ENCODE peak calls at places on chromosomes 16 and 17, in nine cellular contexts. D is mammary epithelial cell, V is mucosa of descending colon, Z is heart left ventricle, A is prostate gland, Q is right lobe of liver, Y is adrenal gland, N is A673, K is psoas muscle. T is an unnamed sample.

GRCh38 chr16:68287276-68288251 is 23.2 kb downstream of the SLC7A6OS start:
- DNase-seq in D (peak; percentile 80), V (no peak), Z (peak; percentile 90), A (no peak), Q (no peak), Y (peak; percentile 94), N (no peak), K (peak; percentile 96), T (peak; percentile 73)

GRCh38 chr16:86508947-86509758 is 1.2 kb upstream of the FOXF1 start:
- DNase-seq in D (peak; percentile 55), V (peak; percentile 63), Z (peak; percentile 44), A (no peak), Q (peak; percentile 57), Y (peak; percentile 26), N (peak; percentile 36), K (peak; percentile 57), T (peak; percentile 78)

GRCh38 chr16:15055141-15056053 is 477 bp downstream of the NTAN1 start:
- DNase-seq in D (peak; percentile 8), V (peak; percentile 87), Z (peak; percentile 60), A (no peak), Q (no peak), Y (peak; percentile 35), N (no peak), K (peak; percentile 82), T (peak; percentile 29)

GRCh38 chr17:81309140-81309858 is 14.2 kb upstream of the SLC38A10 start:
- DNase-seq in D (peak; percentile 12), V (peak; percentile 95), Z (peak; percentile 94), A (peak; percentile 53), Q (peak; percentile 95), Y (peak; percentile 92), N (no peak), K (peak; percentile 96), T (peak; percentile 47)

GRCh38 chr16:48546774-48547173 is 63.2 kb downstream of the N4BP1 start:
- DNase-seq in D (no peak), V (no peak), Z (no peak), A (no peak), Q (no peak), Y (no peak), N (no peak), K (no peak), T (no peak)

GRCh38 chr16:85424260-85425060 is 188.7 kb upstream of the GSE1 start:
- DNase-seq in D (no peak), V (peak; percentile 46), Z (peak; percentile 18), A (no peak), Q (peak; percentile 18), Y (no peak), N (no peak), K (peak; percentile 48), T (no peak)

GRCh38 chr17:31559647-31560501 is 168.4 kb downstream of the RAB11FIP4 start:
- DNase-seq in D (no peak), V (no peak), Z (peak; percentile 43), A (no peak), Q (peak; percentile 55), Y (no peak), N (no peak), K (peak; percentile 65), T (peak; percentile 13)

GRCh38 chr16:50398336-50398735 is 29.5 kb upstream of the BRD7 start:
- DNase-seq in D (no peak), V (no peak), Z (no peak), A (no peak), Q (no peak), Y (no peak), N (no peak), K (no peak), T (no peak)

DNA sequence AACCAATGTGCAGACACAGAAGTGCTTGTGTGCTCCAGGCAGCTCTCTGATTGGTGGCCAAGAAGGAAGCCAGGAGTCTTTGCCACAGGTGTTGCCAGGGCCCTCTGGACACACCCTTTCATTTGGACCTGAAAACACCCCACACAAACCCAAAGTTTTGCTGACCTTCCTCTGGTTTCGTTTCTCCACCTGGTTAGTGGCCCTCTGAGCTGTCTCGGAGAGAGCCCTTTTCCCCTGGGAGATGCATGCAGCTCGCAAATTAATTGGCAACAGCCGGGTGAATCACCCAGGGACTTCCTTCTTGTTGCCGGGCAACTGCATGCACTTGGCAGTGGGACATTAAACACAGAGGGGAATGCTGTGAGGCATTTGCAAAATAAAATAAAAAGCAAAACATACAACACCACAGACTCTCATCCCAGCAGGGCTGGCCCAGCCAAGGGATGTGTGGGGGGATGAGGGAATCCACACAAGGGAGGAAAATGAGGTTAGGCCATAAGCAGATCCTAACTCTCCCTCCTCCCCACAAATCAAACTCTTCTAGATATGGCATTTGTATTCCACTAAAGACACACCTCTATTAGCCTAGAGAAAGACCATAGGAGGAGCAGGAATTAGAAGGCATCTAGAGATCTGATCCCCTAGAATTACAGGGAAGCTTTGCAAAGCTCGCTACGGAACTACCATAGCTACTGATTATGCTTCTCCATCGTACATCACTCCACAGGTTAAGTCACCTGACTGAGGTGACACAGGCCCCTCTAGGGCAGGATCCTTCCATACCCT is 286.7 kb downstream of the SOX9 start:
- DNase-seq in D (peak; percentile 98), V (peak; percentile 76), Z (peak; percentile 67), A (peak; percentile 88), Q (no peak), Y (peak; percentile 77), N (peak; percentile 98), K (peak; percentile 64), T (peak; percentile 98)
- H3K4me3 ChIP-seq in D (no peak overlapping the region), V (no peak overlapping the region), Z (no peak overlapping the region), A (no peak overlapping the region), Q (no peak overlapping the region), Y (no peak overlapping the region), N (no peak overlapping the region), K (no peak overlapping the region), T (no peak overlapping the region)

GRCh38 chr17:82907797-82908261 is 68.0 kb upstream of the ZNF750 start:
- DNase-seq in D (no peak), V (peak; percentile 46), Z (no peak), A (no peak), Q (no peak), Y (no peak), N (no peak), K (no peak), T (no peak)

GRCh38 chr17:82910770-82911169 is 70.9 kb upstream of the ZNF750 start:
- DNase-seq in D (no peak), V (peak; percentile 29), Z (peak; percentile 21), A (no peak), Q (no peak), Y (no peak), N (no peak), K (no peak), T (no peak)

GRCh38 chr17:82911822-82912221 is 72.0 kb upstream of the ZNF750 start:
- DNase-seq in D (no peak), V (peak; percentile 47), Z (no peak), A (no peak), Q (no peak), Y (no peak), N (no peak), K (no peak), T (no peak)

GRCh38 chr17:82909322-82909904 is 69.6 kb upstream of the ZNF750 start:
- DNase-seq in D (no peak), V (peak; percentile 57), Z (no peak), A (no peak), Q (peak; percentile 17), Y (no peak), N (no peak), K (no peak), T (no peak)

DNA sequence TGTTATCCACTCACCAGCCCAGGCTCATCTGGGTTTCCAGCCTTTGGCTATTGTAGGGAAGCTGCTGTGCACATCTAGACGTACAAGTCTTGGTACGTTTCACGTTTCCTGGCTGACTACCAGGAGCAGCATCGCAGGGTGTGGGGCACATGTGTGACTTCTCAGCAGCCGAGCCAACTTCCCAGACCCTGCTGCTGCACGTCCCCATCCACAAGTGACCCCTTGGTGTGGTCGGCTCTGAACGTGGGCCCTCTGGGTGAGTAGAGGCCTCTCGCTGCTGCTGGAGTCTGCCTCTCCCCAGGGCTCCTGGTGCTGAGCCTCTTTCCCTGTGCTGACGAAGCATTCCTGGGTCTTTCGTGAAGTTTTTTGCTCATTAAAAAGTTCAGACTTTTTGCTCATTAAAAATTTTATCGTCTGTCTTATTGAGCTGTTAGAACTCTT is 70.2 kb upstream of the ZNF750 start:
- DNase-seq in D (no peak), V (peak; percentile 43), Z (no peak), A (no peak), Q (no peak), Y (no peak), N (no peak), K (peak; percentile 39), T (no peak)
- H3K4me3 ChIP-seq in D (no peak overlapping the region), V (no peak overlapping the region), Z (no peak overlapping the region), A (no peak overlapping the region), Q (no peak overlapping the region), Y (no peak overlapping the region), N (no peak overlapping the region), K (no peak overlapping the region), T (no peak overlapping the region)

DNA sequence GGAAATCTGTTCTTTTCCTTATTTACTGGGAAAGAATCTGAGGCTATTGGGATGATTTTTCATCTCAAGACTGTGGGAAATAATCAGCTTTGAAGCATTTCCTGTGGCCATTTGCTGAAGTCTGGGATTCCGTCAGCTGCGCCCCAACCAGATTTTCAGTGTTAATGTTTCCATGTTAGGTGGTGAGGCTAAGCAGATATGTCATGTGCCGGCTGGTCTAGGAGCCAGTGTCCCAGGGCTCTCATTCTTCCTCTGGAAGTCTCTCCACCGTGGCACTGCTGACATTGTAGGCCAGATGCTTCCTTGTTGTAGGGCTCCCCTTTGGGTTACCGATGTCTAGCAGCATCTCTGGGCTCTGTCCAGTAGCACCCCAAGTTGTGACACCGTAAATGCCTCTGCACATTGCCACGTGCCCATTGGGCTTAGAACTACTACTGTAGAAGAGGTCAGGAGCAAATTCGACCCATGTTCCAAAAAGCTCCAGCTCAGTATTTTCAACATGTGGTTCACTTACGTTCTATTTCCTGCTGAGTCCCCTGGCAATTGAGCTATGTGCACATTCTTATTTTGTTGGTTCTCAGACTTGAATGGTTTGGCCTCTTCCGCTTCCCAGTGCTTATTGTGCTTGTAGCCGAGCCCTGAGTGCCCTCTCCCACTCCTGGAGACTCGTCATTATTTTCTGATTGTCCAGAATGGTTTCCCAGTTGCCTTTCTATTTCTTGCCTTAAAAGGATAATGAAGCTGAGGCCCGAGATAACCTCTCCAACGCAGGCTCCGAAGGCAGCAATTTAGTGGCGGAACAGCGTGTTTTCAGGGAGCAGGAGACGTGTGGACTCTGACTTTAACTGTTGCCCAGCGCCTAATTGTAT is 82.2 kb downstream of the SPECC1 start:
- DNase-seq in D (no peak), V (no peak), Z (peak; percentile 58), A (no peak), Q (no peak), Y (no peak), N (no peak), K (no peak), T (peak; percentile 65)
- H3K4me3 ChIP-seq in D (no peak overlapping the region), V (no peak overlapping the region), Z (no peak overlapping the region), A (no peak overlapping the region), Q (no peak overlapping the region), Y (no peak overlapping the region), N (no peak overlapping the region), K (no peak overlapping the region), T (no peak overlapping the region)

GRCh38 chr17:50130778-50131317 is 888 bp upstream of the SAMD14 start:
- DNase-seq in D (no peak), V (no peak), Z (no peak), A (no peak), Q (no peak), Y (no peak), N (no peak), K (peak; percentile 59), T (no peak)

GRCh38 chr17:50129303-50129945 is 536 bp downstream of the SAMD14 start:
- DNase-seq in D (no peak), V (no peak), Z (no peak), A (no peak), Q (no peak), Y (no peak), N (peak; percentile 89), K (peak; percentile 76), T (peak; percentile 18)

GRCh38 chr17:50132104-50132794 is 2.3 kb upstream of the SAMD14 start:
- DNase-seq in D (no peak), V (no peak), Z (no peak), A (no peak), Q (no peak), Y (no peak), N (no peak), K (no peak), T (no peak)

GRCh38 chr17:50128441-50129302 is 1.3 kb downstream of the SAMD14 start:
- DNase-seq in D (no peak), V (no peak), Z (no peak), A (no peak), Q (no peak), Y (no peak), N (peak; percentile 85), K (peak; percentile 59), T (peak; percentile 19)

GRCh38 chr17:50129946-50130777 is at the start of gene SAMD14:
- DNase-seq in D (no peak), V (no peak), Z (no peak), A (no peak), Q (no peak), Y (no peak), N (peak; percentile 59), K (peak; percentile 67), T (peak; percentile 26)
- H3K4me3 ChIP-seq in D (no peak within 1 kb of the TSS), V (no peak within 1 kb of the TSS), Z (peak within 1 kb of the TSS; percentile 58), A (peak within 1 kb of the TSS; percentile 49), Q (peak within 1 kb of the TSS; percentile 21), Y (no peak within 1 kb of the TSS), N (peak within 1 kb of the TSS; percentile 81), K (peak within 1 kb of the TSS; percentile 69), T (peak within 1 kb of the TSS; percentile 52)

T was measured in astrocyte of the spinal cord.